ENCODE peak calls at places on chromosomes 1 and 21, in five cellular contexts. G is psoas muscle, O is Right ventricle myocardium superior, S is sciatic nerve, K is H54. W is an unnamed sample.

GRCh38 chr1:181097242-181097641 is 8.7 kb downstream of the IER5 start:
- DNase-seq in G (no peak), S (no peak), K (no peak), O (no peak), W (no peak)

GRCh38 chr1:81420760-81421159 is 380.0 kb upstream of the ADGRL2 start:
- DNase-seq in S (no peak), O (no peak), G (no peak), K (no peak), W (no peak)

GRCh38 chr21:22223385-22223784 is 1225.2 kb downstream of the NCAM2 start:
- DNase-seq in G (no peak), O (no peak), S (no peak), K (no peak), W (no peak)

GRCh38 chr1:82013702-82014101 is 213.0 kb downstream of the ADGRL2 start:
- DNase-seq in K (no peak), G (no peak), S (no peak), O (no peak), W (no peak)

GRCh38 chr1:221829327-221830011 is 87.6 kb upstream of the DUSP10 start:
- DNase-seq in G (no peak), K (peak), S (no peak), O (no peak), W (no peak)

GRCh38 chr1:222784916-222785315 is 29.9 kb upstream of the DISP1 start:
- DNase-seq in O (no peak), G (no peak), S (no peak), K (no peak), W (no peak)

GRCh38 chr1:202266061-202266765 is 72.6 kb downstream of the LGR6 start:
- DNase-seq in S (no peak), K (no peak), G (no peak), O (no peak), W (no peak)

GRCh38 chr1:41773144-41773571 is 145.6 kb downstream of the HIVEP3 start:
- DNase-seq in K (no peak), S (no peak), G (no peak), O (no peak), W (no peak)

GRCh38 chr1:46413596-46413985 is 19.5 kb downstream of the FAAH start:
- DNase-seq in S (no peak), O (peak), K (no peak), G (peak), W (no peak)

GRCh38 chr1:28193701-28194161 is 17.2 kb upstream of the PTAFR start:
- DNase-seq in O (no peak), S (no peak), K (no peak), G (peak), W (no peak)

GRCh38 chr1:234311414-234311813 is 61.8 kb upstream of the COA6 start:
- DNase-seq in O (no peak), S (no peak), K (no peak), G (no peak), W (no peak)

GRCh38 chr1:7984826-7985225 is 23.3 kb downstream of the PARK7 start:
- DNase-seq in S (no peak), K (no peak), O (no peak), G (no peak), W (no peak)

GRCh38 chr21:35002879-35003722 is 46.0 kb downstream of the RUNX1 start:
- DNase-seq in S (no peak), G (no peak), K (no peak), O (no peak), W (no peak)

GRCh38 chr21:38443110-38443509 is 55.2 kb downstream of the ERG start:
- DNase-seq in G (no peak), S (no peak), O (no peak), K (no peak), W (no peak)

GRCh38 chr1:161305872-161306519 is 3.8 kb downstream of the MPZ start:
- DNase-seq in G (peak), K (no peak), O (peak), S (peak), W (peak)

GRCh38 chr1:36400825-36401601 is 3.3 kb upstream of the LSM10 start:
- DNase-seq in O (peak), G (peak), S (peak), K (peak), W (peak)

GRCh38 chr1:200253774-200254495 is 155.9 kb downstream of the ZNF281 start:
- DNase-seq in S (no peak), K (no peak), O (no peak), G (no peak), W (no peak)

GRCh38 chr1:167136191-167136614 is 42.3 kb downstream of the STYXL2 start:
- DNase-seq in G (peak), O (no peak), K (peak), S (no peak), W (no peak)

GRCh38 chr21:35619184-35619583 is 441.1 kb downstream of the SETD4 start:
- DNase-seq in G (no peak), S (no peak), K (no peak), O (no peak), W (no peak)